ENCODE peak calls at places on chromosome 15, in five cellular contexts. O is GM23338, Q is HepG2, H is HCT116, T is SK-N-SH. B is an unnamed sample.

GRCh38 chr15:70259030-70259424 is 161.3 kb upstream of the TLE3 start:
- DNase-seq in O (no peak), Q (no peak), T (no peak), H (no peak), B (no peak)

GRCh38 chr15:88980498-88980897 is 67.3 kb upstream of the MFGE8 start:
- DNase-seq in T (no peak), H (no peak), O (no peak), Q (no peak), B (no peak)

GRCh38 chr15:70033109-70033508 is 64.6 kb downstream of the TLE3 start:
- DNase-seq in T (peak; percentile 55), H (no peak), Q (no peak), O (no peak), B (no peak)

GRCh38 chr15:100383302-100384107 is 41.7 kb upstream of the ADAMTS17 start:
- DNase-seq in T (peak; percentile 45), H (peak; percentile 8), Q (peak; percentile 41), O (peak; percentile 72), B (peak; percentile 64)

GRCh38 chr15:74889882-74890768 is at the start of gene MPI:
- DNase-seq in H (peak; percentile 55), Q (peak; percentile 75), O (peak; percentile 96), T (peak; percentile 97), B (peak; percentile 80)

GRCh38 chr15:26087881-26088280 is 224.8 kb upstream of the ATP10A start:
- DNase-seq in O (no peak), T (no peak), Q (no peak), H (no peak), B (no peak)

GRCh38 chr15:96303503-96304054 is 26.9 kb upstream of the NR2F2 start:
- DNase-seq in T (no peak), H (no peak), O (no peak), Q (no peak), B (no peak)

GRCh38 chr15:31932581-31932980 is 97.7 kb upstream of the CHRNA7 start:
- DNase-seq in H (no peak), T (no peak), O (no peak), Q (no peak), B (no peak)

GRCh38 chr15:90730290-90730689 is 13.1 kb downstream of the BLM start:
- DNase-seq in O (no peak), T (no peak), H (no peak), Q (no peak), B (no peak)

GRCh38 chr15:86915811-86916331 is 836.2 kb downstream of the AGBL1 start:
- DNase-seq in O (peak; percentile 76), T (peak; percentile 65), H (no peak), Q (peak; percentile 31), B (peak; percentile 47)

GRCh38 chr15:78364233-78364632 is 24.1 kb downstream of the CRABP1 start:
- DNase-seq in H (no peak), T (peak; percentile 81), Q (no peak), O (no peak), B (no peak)

GRCh38 chr15:74171965-74172541 is 1.5 kb upstream of the ISLR start:
- DNase-seq in Q (no peak), T (peak; percentile 6), O (no peak), H (no peak), B (no peak)

GRCh38 chr15:27587810-27588209 is 511.3 kb downstream of the OCA2 start:
- DNase-seq in H (no peak), O (peak; percentile 96), Q (no peak), T (no peak), B (no peak)

GRCh38 chr15:77634266-77634962 is 1.7 kb upstream of the LINGO1 start:
- DNase-seq in T (peak; percentile 82), O (peak; percentile 94), H (peak; percentile 26), Q (peak; percentile 46), B (peak; percentile 71)

GRCh38 chr15:34341922-34342736 is 807 bp downstream of the NOP10 start:
- DNase-seq in T (no peak), O (peak; percentile 14), H (no peak), Q (no peak), B (no peak)

GRCh38 chr15:85097706-85098105 is 116.0 kb downstream of the PDE8A start:
- DNase-seq in H (no peak), T (no peak), O (no peak), Q (no peak), B (peak; percentile 39)

GRCh38 chr15:32828507-32829186 is 110.8 kb downstream of the GREM1 start:
- DNase-seq in O (no peak), H (no peak), Q (no peak), T (no peak), B (peak; percentile 83)

GRCh38 chr15:70096975-70097336 is 761 bp downstream of the TLE3 start:
- DNase-seq in O (no peak), Q (no peak), H (no peak), T (no peak), B (peak; percentile 40)

GRCh38 chr15:33540174-33540573 is 229.4 kb downstream of the RYR3 start:
- DNase-seq in H (no peak), O (no peak), Q (no peak), T (no peak), B (no peak)

GRCh38 chr15:83694538-83694937 is 40.6 kb downstream of the ADAMTSL3 start:
- DNase-seq in H (no peak), Q (no peak), O (peak; percentile 8), T (no peak), B (no peak)

GRCh38 chr15:55434989-55435825 is 26.9 kb downstream of the PIERCE2 start:
- DNase-seq in Q (peak; percentile 54), O (peak; percentile 86), H (peak; percentile 42), T (peak; percentile 68), B (peak; percentile 71)

GRCh38 chr15:64991536-64992135 is 1.9 kb upstream of the SPG21 start:
- DNase-seq in O (no peak), Q (no peak), T (no peak), H (no peak), B (no peak)

GRCh38 chr15:64997911-64998310 is 8.2 kb upstream of the SPG21 start:
- DNase-seq in O (no peak), T (no peak), H (no peak), Q (no peak), B (no peak)

GRCh38 chr15:64990168-64990470 is 405 bp upstream of the SPG21 start:
- DNase-seq in O (no peak), H (peak; percentile 1), Q (no peak), T (no peak), B (no peak)

GRCh38 chr15:64989331-64990167 is at the start of gene SPG21:
- DNase-seq in T (peak; percentile 98), H (peak; percentile 77), Q (peak; percentile 73), O (peak; percentile 88), B (peak; percentile 97)

GRCh38 chr15:64993290-64993689 is 3.6 kb upstream of the SPG21 start:
- DNase-seq in H (no peak), Q (no peak), T (no peak), O (no peak), B (no peak)
- H3K4me2 ChIP-seq in H (no peak overlapping the region), Q (peak overlapping the region; percentile 45), T (no peak overlapping the region), O (no peak overlapping the region), B (no peak overlapping the region)

GRCh38 chr15:42128476-42128875 is 28.0 kb downstream of the PLA2G4F start:
- DNase-seq in Q (no peak), T (no peak), H (no peak), O (no peak), B (no peak)
- TF ChIP-seq REST in Q (no peak), T (no peak), H (no peak), O (no peak), B (no peak)

DNA sequence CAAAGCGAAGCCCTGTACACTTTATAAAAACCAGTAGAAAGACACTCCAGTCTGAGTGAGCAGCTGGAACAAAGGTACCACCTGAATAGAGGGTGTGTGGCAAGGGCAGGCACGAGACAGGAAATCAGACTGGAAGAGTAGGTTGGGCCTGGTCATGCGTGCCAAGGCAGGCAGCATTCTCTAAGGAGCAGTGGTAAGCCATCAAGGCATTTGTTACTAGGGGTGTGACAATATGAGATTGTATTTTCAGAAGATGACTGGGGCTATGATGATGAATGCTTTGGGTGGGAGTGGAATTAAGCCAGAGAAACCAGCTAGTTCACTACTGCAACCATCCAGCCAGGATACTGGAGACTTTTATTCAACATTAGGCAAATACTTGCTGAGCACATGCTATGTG is 5.0 kb downstream of the JMJD7 start:
- DNase-seq in O (no peak), Q (no peak), H (no peak), T (no peak), B (no peak)
- H3K4me2 ChIP-seq in O (no peak overlapping the region), Q (no peak overlapping the region), H (no peak overlapping the region), T (no peak overlapping the region), B (no peak overlapping the region)

GRCh38 chr15:52109559-52110451 is 2.8 kb downstream of the BCL2L10 start:
- DNase-seq in O (no peak), Q (no peak), T (no peak), H (no peak), B (no peak)
- TF ChIP-seq REST in O (no peak), Q (no peak), T (no peak), H (no peak), B (no peak)

B was measured in A549.